ENCODE peak calls at places on chromosome 11, in seven cellular contexts. F, O, H, E, P, G and W are unnamed samples.

GRCh38 chr11:132024587-132025295 is 654.3 kb downstream of the NTM start:
- DNase-seq in F (no peak), O (no peak), H (no peak), E (no peak), P (peak; percentile 79), G (no peak), W (peak; percentile 47)

GRCh38 chr11:69477111-69477510 is 4.4 kb upstream of the LINC01488 start:
- DNase-seq in F (no peak), O (no peak), H (no peak), E (no peak), P (no peak), G (no peak), W (no peak)

GRCh38 chr11:12535321-12535720 is 138.9 kb upstream of the TEAD1 start:
- DNase-seq in F (no peak), O (no peak), H (no peak), E (no peak), P (no peak), G (no peak), W (no peak)

GRCh38 chr11:24324211-24324610 is 172.6 kb upstream of the LUZP2 start:
- DNase-seq in F (no peak), O (no peak), H (no peak), E (no peak), P (peak; percentile 43), G (no peak), W (peak; percentile 2)

GRCh38 chr11:36116161-36116560 is 172.3 kb downstream of the LDLRAD3 start:
- DNase-seq in F (no peak), O (no peak), H (no peak), E (no peak), P (no peak), G (no peak), W (peak; percentile 70)

GRCh38 chr11:12744831-12745502 is 70.7 kb downstream of the TEAD1 start:
- DNase-seq in F (no peak), O (no peak), H (no peak), E (no peak), P (peak; percentile 32), G (peak; percentile 40), W (no peak)

GRCh38 chr11:77106321-77106720 is 3.7 kb downstream of the OMP start:
- DNase-seq in F (no peak), O (peak; percentile 77), H (no peak), E (no peak), P (no peak), G (no peak), W (no peak)

GRCh38 chr11:77125191-77125590 is 2.9 kb upstream of the MYO7A start:
- DNase-seq in F (no peak), O (no peak), H (no peak), E (no peak), P (no peak), G (no peak), W (no peak)

GRCh38 chr11:6705905-6706535 is 22.9 kb upstream of the MRPL17 start:
- DNase-seq in F (no peak), O (peak; percentile 50), H (peak; percentile 60), E (no peak), P (peak; percentile 53), G (peak; percentile 39), W (peak; percentile 80)

GRCh38 chr11:106101797-106102196 is 24.3 kb downstream of the AASDHPPT start:
- DNase-seq in F (no peak), O (no peak), H (no peak), E (no peak), P (peak; percentile 39), G (no peak), W (peak; percentile 46)

GRCh38 chr11:120389693-120390584 is 53.7 kb downstream of the ARHGEF12 start:
- DNase-seq in F (no peak), O (no peak), H (no peak), E (no peak), P (no peak), G (no peak), W (no peak)

GRCh38 chr11:92393218-92393617 is 168.6 kb downstream of the FAT3 start:
- DNase-seq in F (no peak), O (no peak), H (no peak), E (no peak), P (no peak), G (peak; percentile 20), W (no peak)

GRCh38 chr11:5891216-5891800 is 1.7 kb upstream of the OR52E5 start:
- DNase-seq in F (no peak), O (no peak), H (no peak), E (no peak), P (peak; percentile 4), G (no peak), W (peak; percentile 29)

GRCh38 chr11:44404323-44404705 is 94.4 kb upstream of the ALX4 start:
- DNase-seq in F (no peak), O (no peak), H (no peak), E (no peak), P (no peak), G (no peak), W (no peak)

GRCh38 chr11:86579406-86579731 is 93.0 kb downstream of the ME3 start:
- DNase-seq in F (no peak), O (no peak), H (no peak), E (no peak), P (peak; percentile 55), G (no peak), W (no peak)

GRCh38 chr11:105152556-105152955 is 13.0 kb upstream of the CARD18 start:
- DNase-seq in F (no peak), O (no peak), H (no peak), E (no peak), P (no peak), G (no peak), W (no peak)

GRCh38 chr11:62905927-62906531 is 15.1 kb downstream of the CHRM1 start:
- DNase-seq in F (peak; percentile 90), O (peak; percentile 84), H (peak; percentile 88), E (peak; percentile 85), P (peak; percentile 81), G (peak; percentile 83), W (peak; percentile 87)

DNA sequence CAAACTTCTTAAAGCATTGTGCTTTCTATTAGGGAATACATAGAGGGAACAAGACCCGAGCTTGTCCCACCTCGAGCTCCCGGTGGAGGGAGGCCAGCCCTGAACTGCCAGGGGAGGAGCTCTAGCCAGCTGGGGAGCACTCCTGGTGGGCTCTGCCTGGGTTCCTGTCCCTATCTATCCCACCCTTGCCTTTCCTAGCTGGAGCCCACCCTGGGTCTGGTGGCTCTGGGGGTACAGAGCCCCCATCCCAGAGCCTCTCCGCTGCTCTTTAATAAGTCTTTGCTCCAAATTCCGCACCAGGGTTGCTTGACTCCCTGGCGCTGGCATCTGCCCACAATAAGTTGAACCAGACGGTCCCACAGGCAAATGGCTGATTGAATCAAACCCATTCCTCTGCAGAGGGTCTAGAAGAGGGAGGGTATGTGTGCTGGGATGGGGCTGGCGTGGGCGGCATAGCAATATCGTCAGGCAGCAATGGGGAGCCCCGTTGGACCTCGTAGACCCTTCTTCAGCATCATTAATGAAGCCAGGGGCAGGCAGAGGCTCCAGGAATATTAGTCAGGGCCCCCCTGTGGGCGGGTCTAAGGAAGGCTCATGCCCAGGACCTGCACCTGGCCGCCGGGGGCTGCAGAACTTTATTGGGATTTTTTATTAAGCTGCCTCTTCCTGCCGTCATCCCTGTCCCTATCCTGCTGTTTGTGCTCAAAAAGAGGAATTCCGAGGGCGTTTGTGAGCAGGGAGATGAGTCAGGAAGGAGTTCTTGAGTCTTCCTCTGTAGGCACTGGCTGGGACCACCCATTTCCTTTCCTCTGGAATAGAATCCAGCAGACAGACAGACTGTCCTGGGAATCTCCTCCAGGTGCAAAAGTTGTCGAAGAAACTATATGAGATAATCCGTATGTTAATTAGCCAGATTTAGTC is 38.5 kb upstream of the RIC3 start:
- DNase-seq in F (no peak), O (no peak), H (no peak), E (no peak), P (no peak), G (no peak), W (peak; percentile 16)
- TF ChIP-seq CTCF in F (no peak), O (no peak), H (no peak), E (no peak), P (no peak), G (no peak), W (no peak)

GRCh38 chr11:75420224-75421034 is 12.6 kb downstream of the KLHL35 start:
- DNase-seq in F (peak; percentile 37), O (no peak), H (no peak), E (no peak), P (no peak), G (peak; percentile 55), W (no peak)
- H3K4me3 ChIP-seq in F (no peak overlapping the region), O (no peak overlapping the region), H (no peak overlapping the region), E (no peak overlapping the region), P (no peak overlapping the region), G (no peak overlapping the region), W (no peak overlapping the region)

GRCh38 chr11:123235687-123236261 is 40.7 kb upstream of the CLMP start:
- DNase-seq in F (no peak), O (no peak), H (no peak), E (no peak), P (peak; percentile 50), G (no peak), W (peak; percentile 70)
- TF ChIP-seq CTCF in F (no peak), O (no peak), H (no peak), E (no peak), P (no peak), G (no peak), W (peak; percentile 30)

DNA sequence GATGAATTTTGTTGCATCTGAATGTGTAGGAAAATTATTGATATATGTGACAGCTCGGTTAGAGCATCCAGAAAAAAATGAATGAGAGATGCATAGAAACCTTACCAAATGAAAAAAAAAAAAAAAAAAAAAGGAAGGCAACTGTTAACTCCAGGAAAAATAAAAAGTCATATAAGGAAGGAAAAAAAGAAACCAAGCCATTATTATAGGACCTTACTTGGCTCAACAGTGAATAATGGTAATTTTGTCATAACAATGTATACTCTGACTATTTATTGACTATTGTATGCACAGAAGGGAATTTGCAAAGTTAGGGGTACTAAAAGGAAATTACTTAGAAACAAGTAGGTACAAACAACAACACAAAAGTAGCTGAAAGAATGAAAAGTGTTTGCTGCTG is 2.0 kb downstream of the DHCR7 start:
- DNase-seq in F (no peak), O (no peak), H (no peak), E (no peak), P (no peak), G (no peak), W (no peak)
- H3K4me3 ChIP-seq in F (no peak overlapping the region), O (no peak overlapping the region), H (no peak overlapping the region), E (no peak overlapping the region), P (no peak overlapping the region), G (no peak overlapping the region), W (no peak overlapping the region)

GRCh38 chr11:13831707-13832106 is 130.8 kb upstream of the SPON1 start:
- DNase-seq in F (no peak), O (peak; percentile 18), H (no peak), E (no peak), P (peak; percentile 17), G (peak; percentile 19), W (no peak)

GRCh38 chr11:13837286-13837685 is 125.2 kb upstream of the SPON1 start:
- DNase-seq in F (no peak), O (no peak), H (no peak), E (no peak), P (peak; percentile 73), G (no peak), W (no peak)

GRCh38 chr11:13836666-13837065 is 125.9 kb upstream of the SPON1 start:
- DNase-seq in F (no peak), O (no peak), H (no peak), E (no peak), P (no peak), G (no peak), W (no peak)

DNA sequence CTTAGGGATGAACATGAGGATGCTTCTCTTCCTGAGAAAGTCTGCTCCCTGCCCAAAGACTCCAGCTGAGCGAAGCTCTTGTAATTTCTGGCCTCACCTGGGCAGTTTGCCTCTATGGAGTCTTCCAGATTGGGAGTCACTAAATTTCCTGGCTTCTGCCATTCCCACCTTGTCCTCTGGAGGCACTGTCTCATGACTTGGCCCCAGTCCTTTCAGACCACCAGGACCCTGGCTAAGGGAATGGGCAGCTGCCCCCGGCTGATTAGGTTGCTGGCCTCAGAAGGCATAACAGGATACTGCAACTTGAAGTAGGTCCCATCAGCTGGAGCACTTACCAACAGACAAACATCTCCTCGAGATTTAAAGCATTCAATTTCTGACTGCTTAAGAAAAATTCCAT is 128.1 kb upstream of the SPON1 start:
- DNase-seq in F (no peak), O (no peak), H (peak; percentile 36), E (no peak), P (no peak), G (peak; percentile 22), W (no peak)
- TF ChIP-seq CTCF in F (peak; percentile 15), O (no peak), H (peak; percentile 36), E (no peak), P (peak; percentile 49), G (peak; percentile 62), W (peak; percentile 31)